ENCODE peak calls at places on chromosomes 16 and 17, in seven cellular contexts. P, R, G, B, S, V and K are unnamed samples.

GRCh38 chr16:87844809-87845208 is 24.5 kb downstream of the SLC7A5 start:
- DNase-seq in G (no peak), B (no peak), P (no peak), R (no peak), V (no peak), S (no peak), K (no peak)

GRCh38 chr17:48347203-48347602 is 82.8 kb downstream of the SKAP1 start:
- DNase-seq in P (no peak), B (no peak), S (no peak), G (no peak), V (no peak), R (no peak), K (no peak)

GRCh38 chr16:8855972-8856371 is 12.8 kb downstream of the CARHSP1 start:
- DNase-seq in V (no peak), G (no peak), B (no peak), S (no peak), R (no peak), P (no peak), K (no peak)

GRCh38 chr16:24668481-24669001 is 60.9 kb upstream of the TNRC6A start:
- DNase-seq in P (no peak), S (no peak), V (no peak), B (no peak), R (no peak), G (no peak), K (no peak)

GRCh38 chr16:81181013-81181720 is 57.3 kb upstream of the BCO1 start:
- DNase-seq in R (peak; percentile 60), V (peak; percentile 98), S (no peak), P (peak; percentile 81), B (no peak), G (no peak), K (no peak)

GRCh38 chr17:44652727-44653126 is 3.5 kb upstream of the MEIOC start:
- DNase-seq in B (no peak), S (no peak), V (no peak), R (no peak), G (no peak), P (no peak), K (no peak)

GRCh38 chr16:86971251-86971650 is 345.9 kb downstream of the C16orf95 start:
- DNase-seq in S (no peak), P (no peak), V (no peak), R (no peak), G (no peak), B (no peak), K (no peak)

GRCh38 chr17:62597920-62598319 is 29.6 kb upstream of the MRC2 start:
- DNase-seq in R (no peak), P (no peak), B (no peak), G (no peak), S (no peak), V (no peak), K (no peak)

DNA sequence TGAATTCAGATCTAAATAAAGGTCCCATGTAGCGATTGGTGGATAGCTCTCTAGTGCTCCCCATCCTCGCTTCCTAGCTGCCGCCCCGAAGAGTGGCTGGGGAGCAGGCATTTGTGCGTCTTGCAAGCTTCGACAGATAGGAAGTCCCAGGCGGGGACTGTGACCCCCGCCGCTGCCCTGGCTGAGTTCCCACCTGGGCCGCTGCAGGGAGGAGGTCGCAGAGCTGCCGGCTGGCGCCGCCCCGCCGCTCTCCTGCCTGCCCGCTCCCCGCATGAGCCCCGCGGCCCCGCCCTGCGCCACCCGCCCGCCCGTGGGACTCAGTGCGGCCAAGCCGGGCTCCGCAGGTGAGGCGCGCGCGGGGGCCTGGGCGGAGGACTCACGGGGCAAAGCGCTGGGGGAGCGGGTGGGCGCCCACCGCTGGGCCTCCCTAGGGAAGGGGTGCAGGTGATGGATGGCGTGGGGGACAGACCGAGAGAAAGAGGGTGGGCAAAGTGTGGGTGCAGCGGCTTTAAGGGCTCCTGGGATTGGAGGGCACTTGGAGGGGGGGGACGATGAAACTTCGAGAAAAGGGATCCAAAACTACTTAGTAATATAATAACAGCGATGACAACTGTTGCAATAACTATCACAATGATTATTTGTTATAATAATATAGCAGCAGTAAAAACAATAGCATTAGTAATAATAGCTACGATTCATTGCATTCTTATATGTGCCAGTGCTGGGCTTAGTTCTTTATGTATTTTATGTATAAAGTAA is at the start of gene OTOA:
- DNase-seq in G (no peak), B (peak; percentile 74), R (peak; percentile 24), V (no peak), P (peak; percentile 29), S (no peak), K (no peak)
- TF ChIP-seq TAF1 in G (no peak), B (no peak), R (no peak), V (no peak), P (no peak), S (no peak), K (no peak)

DNA sequence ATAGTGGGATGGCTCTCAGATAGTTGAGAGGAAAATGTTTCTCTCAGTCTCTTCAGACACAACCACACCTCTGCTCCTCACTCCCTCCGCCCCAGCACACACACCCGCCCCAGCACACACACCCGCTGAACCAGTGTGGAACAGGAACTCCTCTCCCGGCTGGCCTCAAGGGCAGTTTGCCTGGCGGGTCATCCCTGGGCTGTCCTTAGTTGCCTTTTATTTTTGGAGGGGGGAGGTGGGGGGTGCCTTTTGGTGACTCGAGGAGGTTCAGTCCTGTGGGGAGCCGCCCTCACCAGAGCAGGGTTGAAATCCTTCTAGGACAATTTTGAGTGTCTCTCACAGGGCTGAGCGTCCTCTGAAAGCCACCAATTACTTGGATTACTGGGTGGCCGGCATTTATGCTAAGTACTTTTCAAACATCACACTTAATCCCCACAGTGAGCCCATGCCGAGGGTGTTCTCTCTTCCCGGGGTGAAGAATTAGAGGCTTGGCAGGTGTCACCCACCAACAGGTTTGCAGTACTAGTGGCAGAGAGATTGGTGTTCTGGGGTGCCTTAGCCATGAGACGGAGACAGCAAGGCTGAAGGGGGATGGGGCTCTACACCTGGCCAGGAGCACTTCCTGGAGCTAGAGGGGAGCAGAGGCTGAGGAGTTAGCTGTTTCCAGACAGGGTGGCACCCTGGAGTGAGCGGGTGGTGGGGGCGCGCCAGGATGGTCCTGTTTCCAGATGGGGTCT is 2.8 kb downstream of the RASD1 start:
- DNase-seq in S (no peak), V (no peak), G (no peak), P (no peak), R (no peak), B (no peak), K (no peak)
- TF ChIP-seq TAF1 in S (no peak), V (no peak), G (no peak), P (no peak), R (no peak), B (no peak), K (no peak)

GRCh38 chr17:81722184-81723120 is 10.4 kb downstream of the SLC25A10 start:
- DNase-seq in P (no peak), G (no peak), B (peak; percentile 64), V (no peak), R (peak; percentile 70), S (no peak), K (no peak)
- TF ChIP-seq TAF1 in P (no peak), G (no peak), B (no peak), V (peak; percentile 38), R (no peak), S (no peak), K (no peak)

GRCh38 chr16:6957676-6958075 is 375.0 kb upstream of the RBFOX1 start:
- DNase-seq in P (no peak), R (no peak), S (no peak), G (no peak), B (no peak), V (no peak), K (no peak)

GRCh38 chr16:6955303-6955702 is 377.3 kb upstream of the RBFOX1 start:
- DNase-seq in B (no peak), P (no peak), V (no peak), R (no peak), S (no peak), G (no peak), K (no peak)

GRCh38 chr16:6961704-6962103 is 370.9 kb upstream of the RBFOX1 start:
- DNase-seq in V (no peak), B (no peak), S (no peak), P (no peak), R (no peak), G (no peak), K (no peak)

GRCh38 chr16:6958184-6958583 is 374.5 kb upstream of the RBFOX1 start:
- DNase-seq in G (no peak), V (no peak), B (no peak), S (no peak), R (no peak), P (no peak), K (no peak)

DNA sequence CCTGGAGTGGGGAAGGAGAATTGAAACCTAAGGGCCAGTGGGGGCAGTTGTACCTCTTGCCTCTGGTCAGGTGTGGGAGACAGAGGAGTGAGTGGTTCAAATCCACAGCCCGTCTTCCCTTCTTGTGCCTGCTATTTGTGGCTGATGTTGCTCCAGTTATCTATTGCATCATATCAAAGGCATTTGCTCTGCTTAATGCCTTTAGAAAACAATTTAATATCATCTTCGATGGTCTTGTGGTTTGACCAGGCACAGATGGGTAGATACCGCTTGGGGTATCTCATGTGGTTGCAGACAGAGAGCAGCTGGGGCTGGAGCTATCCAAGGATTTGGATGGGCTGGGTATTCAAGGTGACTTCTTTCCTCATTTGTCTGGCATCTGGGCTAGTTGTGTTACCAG is 376.1 kb upstream of the RBFOX1 start:
- DNase-seq in V (no peak), R (no peak), G (no peak), P (no peak), S (no peak), B (no peak), K (no peak)
- TF ChIP-seq TAF1 in V (no peak), R (no peak), G (no peak), P (no peak), S (no peak), B (no peak), K (no peak)

GRCh38 chr16:66885491-66885890 is 5.2 kb downstream of the PDP2 start:
- DNase-seq in G (no peak), P (no peak), R (no peak), B (no peak), V (no peak), S (no peak), K (no peak)

GRCh38 chr16:66889622-66890021 is 9.3 kb downstream of the PDP2 start:
- DNase-seq in G (no peak), S (no peak), B (no peak), V (no peak), P (no peak), R (no peak), K (no peak)

GRCh38 chr16:66888647-66889615 is 8.6 kb downstream of the PDP2 start:
- DNase-seq in B (no peak), R (no peak), V (no peak), S (no peak), G (no peak), P (no peak), K (no peak)

GRCh38 chr16:66886914-66887313 is 6.6 kb downstream of the PDP2 start:
- DNase-seq in P (no peak), V (no peak), B (no peak), R (peak; percentile 7), S (no peak), G (no peak), K (no peak)

GRCh38 chr16:66886346-66886745 is 6.0 kb downstream of the PDP2 start:
- DNase-seq in G (no peak), R (no peak), V (no peak), S (no peak), B (no peak), P (no peak), K (no peak)
- TF ChIP-seq TAF1 in G (no peak), R (no peak), V (no peak), S (no peak), B (no peak), P (no peak), K (no peak)

GRCh38 chr16:3501783-3502400 is 1.1 kb downstream of the CLUAP1 start:
- DNase-seq in G (no peak), P (no peak), R (no peak), S (no peak), V (no peak), B (no peak), K (no peak)
- TF ChIP-seq TAF1 in G (no peak), P (no peak), R (no peak), S (no peak), V (no peak), B (no peak), K (no peak)

GRCh38 chr16:85153656-85154091 is 41.4 kb upstream of the CIBAR2 start:
- DNase-seq in V (no peak), B (no peak), P (no peak), S (no peak), G (no peak), R (no peak), K (no peak)
- TF ChIP-seq TAF1 in V (no peak), B (no peak), P (no peak), S (no peak), G (no peak), R (no peak), K (no peak)